ENCODE peak calls at places on chromosomes 4 and X, in eight cellular contexts. S is activated naive CD8-positive, alpha-beta T cell treated with anti-CD3 and anti-CD28 coated beads, Interleukin-2, amount 50 U/mL, for 24 hours; C is naive thymus-derived CD4-positive, alpha-beta T cell; Y is kidney; I is SW 1271; Q is GM23248; X is GM12865; G is iPS-NIHi11. F is an unnamed sample.
A peak's percentile ranks its signal among the peaks of the same experiment; 100 is the strongest.

GRCh38 chr4:48854982-48855381 is 24.1 kb downstream of the OCIAD1 start:
- DNase-seq in S (no peak), Y (no peak), X (no peak), I (no peak), G (no peak), Q (no peak), C (no peak), F (no peak)

GRCh38 chrX:80808854-80809493 is 703 bp downstream of the BRWD3 start:
- DNase-seq in X (peak; percentile 31), Y (no peak), G (no peak), I (no peak), C (peak; percentile 23), Q (peak; percentile 46), S (peak; percentile 27), F (peak; percentile 51)

GRCh38 chrX:131059231-131059630 is 1.1 kb downstream of the ARHGAP36 start:
- DNase-seq in I (no peak), C (no peak), S (no peak), X (no peak), G (no peak), Q (no peak), Y (no peak), F (no peak)

GRCh38 chr4:146401274-146401673 is 120.5 kb downstream of the SLC10A7 start:
- DNase-seq in Y (no peak), I (no peak), S (no peak), X (no peak), Q (no peak), C (no peak), G (no peak), F (no peak)

GRCh38 chr4:98706200-98706813 is 47.9 kb upstream of the TSPAN5 start:
- DNase-seq in Q (no peak), C (no peak), Y (no peak), I (no peak), S (no peak), X (no peak), G (no peak), F (peak; percentile 60)

GRCh38 chrX:80430826-80431501 is 10.7 kb downstream of the TENT5D start:
- DNase-seq in G (peak; percentile 3), Q (peak; percentile 0), C (no peak), S (no peak), I (no peak), X (peak; percentile 14), Y (no peak), F (no peak)

GRCh38 chr4:158760866-158761265 is 8.0 kb upstream of the FNIP2 start:
- DNase-seq in Q (peak; percentile 47), S (no peak), G (no peak), X (no peak), C (no peak), Y (no peak), I (no peak), F (no peak)

GRCh38 chr4:83109480-83110221 is 4.9 kb downstream of the PLAC8 start:
- DNase-seq in G (peak; percentile 65), Y (peak; percentile 77), Q (peak; percentile 66), X (peak; percentile 61), C (peak; percentile 62), I (no peak), S (peak; percentile 60), F (peak; percentile 53)

GRCh38 chr4:2269206-2269531 is 7.3 kb upstream of the MXD4 start:
- DNase-seq in I (no peak), Y (peak; percentile 58), C (no peak), G (no peak), Q (no peak), S (no peak), X (no peak), F (no peak)

GRCh38 chr4:73445383-73446335 is 9.6 kb downstream of the AFP start:
- DNase-seq in S (no peak), G (no peak), X (no peak), Q (no peak), C (no peak), Y (no peak), I (no peak), F (no peak)

GRCh38 chrX:23902419-23902818 is 5.3 kb downstream of the APOO start:
- DNase-seq in Y (no peak), C (no peak), Q (peak; percentile 72), S (no peak), X (peak; percentile 49), I (peak; percentile 26), G (no peak), F (no peak)

GRCh38 chrX:47501226-47502071 is 18.4 kb upstream of the ZNF41 start:
- DNase-seq in I (peak; percentile 6), C (no peak), S (no peak), Y (no peak), G (no peak), X (peak; percentile 62), Q (peak; percentile 77), F (no peak)

GRCh38 chr4:145736241-145736831 is 56.4 kb downstream of the C4orf51 start:
- DNase-seq in S (no peak), Y (peak; percentile 69), I (no peak), Q (peak; percentile 42), C (no peak), X (no peak), G (no peak), F (no peak)

GRCh38 chrX:15988661-15989603 is 134.3 kb upstream of the AP1S2 start:
- DNase-seq in Y (no peak), S (no peak), X (peak; percentile 2), I (peak; percentile 7), Q (peak; percentile 73), C (no peak), G (no peak), F (no peak)

GRCh38 chr4:140097572-140097971 is 56.4 kb downstream of the MAML3 start:
- DNase-seq in G (no peak), X (no peak), S (no peak), I (no peak), Q (no peak), C (no peak), Y (no peak), F (no peak)

GRCh38 chr4:77172336-77172735 is 15.3 kb downstream of the CCNG2 start:
- DNase-seq in Q (peak; percentile 96), G (no peak), Y (no peak), X (no peak), S (no peak), I (no peak), C (no peak), F (no peak)

GRCh38 chrX:31209005-31209612 is 137.3 kb upstream of the FTHL17 start:
- DNase-seq in G (no peak), I (no peak), Q (no peak), S (no peak), Y (no peak), X (no peak), C (no peak), F (no peak)

GRCh38 chr4:185774815-185775684 is 36.9 kb downstream of the SORBS2 start:
- DNase-seq in I (no peak), Y (peak; percentile 84), Q (peak; percentile 82), C (no peak), S (no peak), G (no peak), X (no peak), F (no peak)

GRCh38 chr4:158861281-158861680 is 92.5 kb downstream of the FNIP2 start:
- DNase-seq in Q (no peak), G (no peak), S (no peak), I (no peak), C (no peak), Y (no peak), X (peak; percentile 55), F (no peak)

GRCh38 chr4:174657472-174657871 is 135.2 kb upstream of the HPGD start:
- DNase-seq in X (no peak), C (no peak), G (no peak), Y (no peak), I (no peak), S (no peak), Q (no peak), F (no peak)

GRCh38 chrX:136780738-136781137 is at the start of gene ARHGEF6:
- DNase-seq in C (no peak), Q (peak; percentile 49), G (no peak), X (peak; percentile 65), Y (no peak), S (no peak), I (no peak), F (peak; percentile 61)

GRCh38 chrX:96540111-96540631 is 144.5 kb upstream of the DIAPH2 start:
- DNase-seq in Y (no peak), I (no peak), C (no peak), X (peak; percentile 2), S (no peak), Q (no peak), G (no peak), F (no peak)

GRCh38 chr4:18100657-18101056 is 79.1 kb upstream of the LCORL start:
- DNase-seq in Y (no peak), I (no peak), C (no peak), S (no peak), X (peak; percentile 30), Q (no peak), G (no peak), F (no peak)

GRCh38 chr4:179165339-179165738 is 1723.1 kb upstream of the AGA start:
- DNase-seq in Q (no peak), G (no peak), I (no peak), Y (no peak), X (no peak), S (no peak), C (no peak), F (no peak)

GRCh38 chr4:162984621-162985020 is 182.1 kb downstream of the NAF1 start:
- DNase-seq in C (no peak), I (no peak), X (no peak), Q (no peak), G (no peak), S (no peak), Y (no peak), F (no peak)

F was measured in activated naive CD4-positive, alpha-beta T cell treated with anti-CD3 and anti-CD28 coated beads, Interleukin-2, amount 10 ng/mL, durations not matched to agents 7 days and 5 days.